ENCODE peak calls at places on chromosome 3, in ten cellular contexts. U, I, W, D, T, S, Q, K, F and X are unnamed samples.

GRCh38 chr3:136545664-136546266 is 206.4 kb downstream of the STAG1 start:
- ATAC-seq in D (no peak), U (no peak), K (no peak), T (no peak), S (no peak), Q (no peak), W (no peak), F (peak), I (no peak), X (no peak)

GRCh38 chr3:130488288-130488687 is 28.7 kb upstream of the COL6A6 start:
- ATAC-seq in T (no peak), Q (no peak), U (no peak), I (peak), S (no peak), D (no peak), K (no peak), F (no peak), W (no peak), X (no peak)

GRCh38 chr3:134672571-134672970 is 21.7 kb upstream of the KY start:
- ATAC-seq in T (no peak), K (no peak), D (no peak), F (no peak), U (no peak), Q (no peak), S (no peak), I (no peak), W (no peak), X (no peak)

GRCh38 chr3:171640520-171641412 is 169.5 kb downstream of the PLD1 start:
- ATAC-seq in U (peak), F (peak), W (no peak), S (no peak), I (no peak), Q (no peak), D (peak), T (no peak), K (peak), X (no peak)

GRCh38 chr3:79657076-79657475 is 110.7 kb downstream of the ROBO1 start:
- ATAC-seq in K (no peak), T (no peak), W (no peak), Q (no peak), F (no peak), I (no peak), U (no peak), S (no peak), D (no peak), X (no peak)

GRCh38 chr3:184619348-184619747 is 57.8 kb downstream of the EPHB3 start:
- ATAC-seq in S (peak), K (peak), U (peak), W (no peak), F (no peak), T (peak), I (no peak), Q (no peak), D (peak), X (no peak)

GRCh38 chr3:47323431-47324277 is 40.9 kb downstream of the KLHL18 start:
- ATAC-seq in T (peak), I (no peak), U (peak), Q (no peak), D (no peak), S (peak), F (peak), W (no peak), K (peak), X (no peak)

GRCh38 chr3:32996046-32996754 is 44.8 kb downstream of the CCR4 start:
- ATAC-seq in W (no peak), T (no peak), S (no peak), K (no peak), F (no peak), U (no peak), I (no peak), D (no peak), Q (no peak), X (no peak)

GRCh38 chr3:52872245-52872644 is 25.1 kb downstream of the STIMATE start:
- ATAC-seq in F (no peak), K (no peak), W (no peak), I (no peak), D (no peak), U (no peak), T (no peak), Q (no peak), S (no peak), X (no peak)

GRCh38 chr3:52880047-52880446 is 17.3 kb downstream of the STIMATE start:
- ATAC-seq in T (no peak), K (no peak), D (no peak), F (no peak), S (no peak), U (no peak), Q (no peak), I (no peak), W (no peak), X (no peak)

GRCh38 chr3:27195059-27195458 is 174.1 kb downstream of the NEK10 start:
- ATAC-seq in Q (no peak), F (no peak), K (no peak), S (no peak), W (no peak), D (no peak), T (no peak), I (no peak), U (no peak), X (no peak)

GRCh38 chr3:133717424-133717823 is 28.8 kb upstream of the TF start:
- ATAC-seq in F (no peak), S (no peak), Q (no peak), W (no peak), T (no peak), U (no peak), K (no peak), D (no peak), I (no peak), X (no peak)

GRCh38 chr3:129064969-129065726 is 4.6 kb downstream of the GP9 start:
- ATAC-seq in Q (no peak), I (no peak), U (no peak), K (no peak), T (no peak), W (no peak), S (no peak), F (no peak), D (no peak), X (no peak)

GRCh38 chr3:48247401-48247807 is 6.5 kb downstream of the ZNF589 start:
- ATAC-seq in Q (no peak), U (peak), I (no peak), K (peak), W (no peak), S (no peak), F (peak), T (peak), D (peak), X (no peak)

GRCh38 chr3:48596676-48597407 is 1.7 kb upstream of the COL7A1 start:
- ATAC-seq in K (no peak), W (no peak), Q (no peak), D (no peak), U (no peak), I (no peak), F (no peak), T (no peak), S (peak), X (no peak)

GRCh38 chr3:32975891-32976290 is 24.4 kb downstream of the CCR4 start:
- ATAC-seq in S (no peak), W (no peak), Q (no peak), F (no peak), U (no peak), I (no peak), D (no peak), K (no peak), T (no peak), X (no peak)

GRCh38 chr3:28376424-28376823 is 27.8 kb upstream of the AZI2 start:
- ATAC-seq in W (peak), F (no peak), T (peak), Q (no peak), D (peak), I (peak), U (peak), K (peak), S (no peak), X (peak)

GRCh38 chr3:117080899-117081298 is 371.3 kb downstream of the TUSC7 start:
- ATAC-seq in K (no peak), U (no peak), W (no peak), I (no peak), S (no peak), F (no peak), T (no peak), Q (no peak), D (no peak), X (no peak)

GRCh38 chr3:3119393-3119851 is 7.3 kb upstream of the TRNT1 start:
- ATAC-seq in Q (no peak), I (no peak), D (no peak), W (no peak), F (no peak), K (no peak), T (peak), S (peak), U (no peak), X (no peak)

GRCh38 chr3:9204253-9205005 is 45.0 kb downstream of the SRGAP3 start:
- ATAC-seq in K (no peak), T (no peak), W (no peak), D (peak), I (no peak), F (no peak), U (peak), Q (no peak), S (no peak), X (no peak)

GRCh38 chr3:30289324-30289723 is 317.1 kb upstream of the TGFBR2 start:
- ATAC-seq in U (peak), I (no peak), W (no peak), D (no peak), F (peak), K (peak), T (peak), S (peak), Q (no peak), X (no peak)

GRCh38 chr3:66497982-66498671 is 2.7 kb downstream of the LRIG1 start:
- ATAC-seq in S (no peak), F (no peak), Q (no peak), W (no peak), K (no peak), I (no peak), T (no peak), D (no peak), U (no peak), X (no peak)
- H3K27ac ChIP-seq in S (no peak), F (no peak), Q (peak), W (peak), K (peak), I (peak), T (no peak), D (peak), U (peak), X (peak)

GRCh38 chr3:124862006-124862405 is 25.2 kb downstream of the ITGB5 start:
- ATAC-seq in D (no peak), I (no peak), W (no peak), U (no peak), Q (no peak), T (no peak), S (no peak), K (no peak), F (no peak), X (no peak)

GRCh38 chr3:124858275-124858674 is 28.9 kb downstream of the ITGB5 start:
- ATAC-seq in T (no peak), S (no peak), K (no peak), W (no peak), I (no peak), D (no peak), U (no peak), Q (no peak), F (no peak), X (no peak)

GRCh38 chr3:124860599-124860998 is 26.6 kb downstream of the ITGB5 start:
- ATAC-seq in S (no peak), W (peak), I (peak), U (peak), Q (no peak), D (peak), K (peak), F (peak), T (no peak), X (peak)

GRCh38 chr3:124859025-124859424 is 28.1 kb downstream of the ITGB5 start:
- ATAC-seq in F (no peak), S (no peak), K (peak), U (peak), D (no peak), Q (no peak), W (no peak), I (peak), T (no peak), X (no peak)

DNA sequence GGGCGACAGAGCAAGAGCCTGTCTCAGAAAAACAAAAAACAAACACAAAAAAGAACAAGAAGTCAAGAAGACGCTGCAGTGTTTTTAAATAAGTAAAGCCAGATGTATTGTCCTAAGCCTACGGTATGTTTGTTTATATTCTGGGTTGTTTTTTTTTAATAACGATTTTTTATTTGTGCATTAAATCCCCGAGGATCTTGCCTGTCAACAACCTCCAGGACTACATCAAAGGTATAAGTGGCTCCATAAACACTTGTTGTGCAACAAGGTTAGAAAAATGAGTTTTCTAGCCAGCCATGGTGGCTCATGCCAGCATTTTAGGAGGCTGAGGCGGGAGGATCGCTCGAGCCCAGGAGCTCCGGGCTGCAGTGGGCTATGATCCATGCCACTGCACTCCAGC is 26.1 kb downstream of the ITGB5 start:
- ATAC-seq in F (no peak), D (no peak), K (no peak), I (no peak), U (no peak), Q (no peak), W (no peak), S (no peak), T (no peak), X (no peak)
- H3K27ac ChIP-seq in F (peak), D (peak), K (peak), I (peak), U (peak), Q (no peak), W (peak), S (no peak), T (no peak), X (peak)

DNA sequence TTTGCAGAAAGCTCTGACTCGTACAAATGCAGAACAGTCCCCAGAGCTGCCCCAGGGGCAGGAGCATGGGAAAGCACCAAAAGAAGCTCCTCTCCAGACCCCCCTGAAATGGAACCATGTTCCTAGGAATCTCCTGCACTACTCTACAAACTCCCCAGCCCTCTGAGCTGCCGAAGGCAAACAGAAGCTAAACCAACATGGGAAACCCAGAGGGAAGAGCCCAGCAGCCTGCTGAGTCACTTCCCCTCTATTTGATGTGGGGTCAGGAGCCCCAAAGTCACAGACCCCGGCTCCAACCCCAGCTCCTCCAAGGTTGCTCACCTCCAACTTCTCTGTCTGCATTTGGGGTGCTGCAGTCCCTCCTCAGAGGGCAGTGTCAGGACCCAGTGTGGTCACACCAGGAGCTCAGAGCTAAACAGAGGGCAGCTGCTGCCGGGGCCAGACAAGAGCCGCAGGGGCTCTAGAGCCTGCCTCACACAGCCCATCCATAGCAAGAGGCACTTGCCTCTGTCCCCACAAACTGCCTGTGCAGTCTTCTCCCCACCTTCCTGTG is 3.8 kb upstream of the PLXNA1 start:
- ATAC-seq in I (no peak), T (no peak), S (no peak), U (no peak), D (no peak), Q (no peak), F (no peak), K (no peak), W (no peak), X (no peak)
- H3K27ac ChIP-seq in I (no peak), T (no peak), S (no peak), U (no peak), D (no peak), Q (no peak), F (no peak), K (no peak), W (no peak), X (no peak)

DNA sequence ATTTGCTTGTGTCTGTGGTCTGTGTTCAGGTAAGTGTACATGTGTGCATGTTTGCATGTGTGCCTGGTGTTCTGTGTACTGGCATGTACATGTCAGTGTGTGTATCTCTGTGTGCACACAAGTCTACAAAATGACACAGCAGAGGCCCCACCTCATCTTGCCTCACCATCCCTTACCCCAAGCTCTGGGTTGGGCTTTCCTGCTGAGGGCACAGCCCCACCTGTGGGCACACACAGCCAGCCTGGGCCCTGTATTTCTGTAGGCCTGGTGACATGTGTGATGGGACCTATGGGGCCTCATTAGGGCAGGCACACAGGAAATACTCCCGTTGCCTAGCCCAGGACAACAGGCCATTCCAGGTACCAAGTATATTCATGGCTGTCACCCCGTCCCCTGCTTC is 13.5 kb downstream of the VIPR1 start:
- ATAC-seq in W (no peak), S (no peak), K (no peak), D (no peak), T (no peak), U (no peak), Q (no peak), F (no peak), I (no peak), X (no peak)
- H3K27ac ChIP-seq in W (no peak), S (no peak), K (no peak), D (peak), T (no peak), U (peak), Q (no peak), F (no peak), I (no peak), X (no peak)

GRCh38 chr3:182644013-182644412 is 149.3 kb upstream of the ATP11B start:
- ATAC-seq in W (no peak), U (no peak), D (no peak), F (no peak), Q (no peak), K (no peak), I (no peak), T (no peak), S (no peak), X (no peak)
- H3K27ac ChIP-seq in W (no peak), U (no peak), D (no peak), F (no peak), Q (no peak), K (no peak), I (no peak), T (no peak), S (no peak), X (no peak)